ENCODE peak calls at places on chromosome 21, in five cellular contexts. H, C, N, I and J are unnamed samples.

GRCh38 chr21:17802568-17802967 is 16.6 kb downstream of the C21orf91 start:
- DNase-seq in N (no peak), H (no peak), C (no peak), I (no peak), J (no peak)

GRCh38 chr21:21715286-21715969 is 717.2 kb downstream of the NCAM2 start:
- DNase-seq in N (no peak), C (no peak), H (no peak), I (no peak), J (no peak)

GRCh38 chr21:17585875-17586450 is 26.7 kb downstream of the BTG3 start:
- DNase-seq in C (no peak), H (peak; percentile 53), I (peak; percentile 13), N (peak; percentile 38), J (peak; percentile 48)

GRCh38 chr21:40404319-40404906 is 442.5 kb downstream of the DSCAM start:
- DNase-seq in N (no peak), H (no peak), I (no peak), C (no peak), J (no peak)

GRCh38 chr21:31710586-31710985 is 21.3 kb downstream of the SCAF4 start:
- DNase-seq in I (peak; percentile 23), C (no peak), N (no peak), H (no peak), J (no peak)

GRCh38 chr21:31124005-31124404 is 85.7 kb upstream of the KRTAP19-8 start:
- DNase-seq in I (no peak), H (peak; percentile 31), C (no peak), N (no peak), J (peak; percentile 32)

GRCh38 chr21:19237603-19238002 is 834.0 kb upstream of the TMPRSS15 start:
- DNase-seq in C (no peak), I (no peak), N (no peak), H (no peak), J (no peak)

GRCh38 chr21:35172231-35172630 is 123.1 kb upstream of the RUNX1 start:
- DNase-seq in I (no peak), C (no peak), N (no peak), H (no peak), J (no peak)

GRCh38 chr21:41196990-41197389 is 29.0 kb downstream of the BACE2 start:
- DNase-seq in C (no peak), I (no peak), N (no peak), H (no peak), J (no peak)

GRCh38 chr21:40433575-40433974 is 413.4 kb downstream of the DSCAM start:
- DNase-seq in I (no peak), N (no peak), H (no peak), C (no peak), J (no peak)

GRCh38 chr21:31161157-31161556 is 122.9 kb upstream of the KRTAP19-8 start:
- DNase-seq in I (no peak), C (no peak), N (no peak), H (peak; percentile 33), J (no peak)

GRCh38 chr21:42655797-42656770 is 2.7 kb downstream of the PDE9A start:
- DNase-seq in N (peak; percentile 73), H (no peak), I (no peak), C (no peak), J (no peak)

GRCh38 chr21:42656872-42657271 is 3.5 kb downstream of the PDE9A start:
- DNase-seq in C (no peak), I (no peak), H (no peak), N (no peak), J (no peak)

GRCh38 chr21:42654179-42654912 is 925 bp downstream of the PDE9A start:
- DNase-seq in I (no peak), N (no peak), H (peak; percentile 49), C (no peak), J (peak; percentile 18)

GRCh38 chr21:42653492-42654061 is at the start of gene PDE9A:
- DNase-seq in N (no peak), H (peak; percentile 81), C (no peak), I (no peak), J (no peak)

GRCh38 chr21:42654913-42655796 is 1.7 kb downstream of the PDE9A start:
- DNase-seq in C (no peak), N (no peak), H (no peak), I (no peak), J (no peak)
- H3K4me3 ChIP-seq in C (no peak overlapping the region), N (peak overlapping the region; percentile 73), H (peak overlapping the region; percentile 75), I (no peak overlapping the region), J (no peak overlapping the region)

DNA sequence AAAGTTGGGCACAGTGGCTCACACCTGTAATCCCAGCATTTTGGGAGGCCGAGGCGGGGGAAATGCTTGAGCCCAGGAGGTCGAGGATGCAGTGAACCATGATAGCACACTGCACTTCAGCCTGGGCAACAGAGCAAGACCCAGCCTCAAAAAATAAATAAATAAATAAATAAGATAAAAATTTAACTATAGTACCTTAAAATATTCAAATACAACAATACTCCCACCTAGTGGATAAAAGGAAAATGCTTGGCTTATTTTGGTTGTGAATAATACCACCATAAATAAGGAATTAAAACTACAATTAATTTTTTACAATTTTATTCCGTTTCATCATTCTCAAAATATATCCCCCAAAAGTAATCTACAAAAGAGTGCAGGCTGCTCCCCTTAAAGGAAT is 8.1 kb downstream of the PSMG1 start:
- DNase-seq in I (no peak), N (no peak), C (no peak), H (peak; percentile 25), J (no peak)
- TF ChIP-seq CTCF in I (peak; percentile 20), N (peak; percentile 57), C (peak; percentile 15), H (peak; percentile 42), J (peak; percentile 8)

DNA sequence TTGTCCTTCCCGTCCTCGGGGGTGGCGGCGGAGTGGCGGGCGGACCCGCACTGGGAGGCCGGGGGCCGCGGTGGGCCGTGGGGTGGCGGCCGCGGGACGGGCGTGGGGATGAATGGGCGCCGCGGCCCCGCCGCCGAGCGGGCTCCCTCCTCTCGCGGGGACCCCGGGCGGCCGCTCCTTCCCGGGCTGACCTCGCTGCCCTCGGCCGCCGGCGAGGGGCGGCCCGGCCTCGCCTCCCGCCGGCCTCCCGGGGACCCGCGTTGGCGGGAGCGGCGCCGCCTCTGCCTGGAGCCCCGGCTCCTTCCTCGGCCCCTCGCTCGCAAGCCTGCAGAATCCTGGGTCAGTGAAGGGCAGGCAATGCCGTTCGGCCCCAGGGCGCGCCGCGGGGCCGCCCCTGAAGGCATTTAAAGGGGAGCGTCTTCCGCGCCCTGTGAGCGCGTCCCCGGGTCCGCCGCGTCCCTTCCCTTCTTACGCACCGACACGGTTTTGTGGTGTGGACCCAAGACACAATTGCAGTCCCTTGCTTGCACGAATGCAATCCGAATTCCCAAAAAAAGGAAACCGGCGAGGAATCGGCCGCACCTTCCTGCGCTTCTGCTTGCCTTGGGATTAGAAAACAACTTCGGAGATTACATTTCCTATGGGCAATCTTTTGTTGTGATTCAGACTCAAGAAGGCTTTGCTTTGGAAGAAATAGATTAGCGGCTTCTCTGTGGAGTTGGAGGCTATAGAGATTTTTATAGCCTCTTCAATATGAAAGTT is 776 bp downstream of the ITSN1 start:
- DNase-seq in I (no peak), C (no peak), N (no peak), H (peak; percentile 59), J (peak; percentile 47)
- H3K4me3 ChIP-seq in I (peak overlapping the region; percentile 69), C (peak overlapping the region; percentile 62), N (peak overlapping the region; percentile 76), H (peak overlapping the region; percentile 66), J (peak overlapping the region; percentile 72)

GRCh38 chr21:29193907-29194306 is 63.5 kb downstream of the MAP3K7CL start:
- DNase-seq in C (no peak), I (no peak), N (peak; percentile 61), H (no peak), J (no peak)

GRCh38 chr21:29194847-29195246 is 64.4 kb downstream of the MAP3K7CL start:
- DNase-seq in H (no peak), N (peak; percentile 66), C (no peak), I (no peak), J (no peak)

GRCh38 chr21:29196664-29197052 is 66.2 kb downstream of the MAP3K7CL start:
- DNase-seq in N (no peak), C (no peak), H (no peak), I (no peak), J (peak; percentile 42)

GRCh38 chr21:29194342-29194741 is 63.9 kb downstream of the MAP3K7CL start:
- DNase-seq in C (no peak), N (peak; percentile 92), H (no peak), I (no peak), J (no peak)

GRCh38 chr21:29196021-29196663 is 65.7 kb downstream of the MAP3K7CL start:
- DNase-seq in I (no peak), H (no peak), N (peak; percentile 87), C (peak; percentile 80), J (peak; percentile 91)
- TF ChIP-seq CTCF in I (peak; percentile 50), H (peak; percentile 58), N (peak; percentile 49), C (peak; percentile 68), J (peak; percentile 63)

GRCh38 chr21:45769896-45770295 is 126.4 kb downstream of the PCBP3 start:
- DNase-seq in H (no peak), I (no peak), N (no peak), C (no peak), J (no peak)
- H3K4me3 ChIP-seq in H (no peak overlapping the region), I (no peak overlapping the region), N (no peak overlapping the region), C (no peak overlapping the region), J (no peak overlapping the region)

DNA sequence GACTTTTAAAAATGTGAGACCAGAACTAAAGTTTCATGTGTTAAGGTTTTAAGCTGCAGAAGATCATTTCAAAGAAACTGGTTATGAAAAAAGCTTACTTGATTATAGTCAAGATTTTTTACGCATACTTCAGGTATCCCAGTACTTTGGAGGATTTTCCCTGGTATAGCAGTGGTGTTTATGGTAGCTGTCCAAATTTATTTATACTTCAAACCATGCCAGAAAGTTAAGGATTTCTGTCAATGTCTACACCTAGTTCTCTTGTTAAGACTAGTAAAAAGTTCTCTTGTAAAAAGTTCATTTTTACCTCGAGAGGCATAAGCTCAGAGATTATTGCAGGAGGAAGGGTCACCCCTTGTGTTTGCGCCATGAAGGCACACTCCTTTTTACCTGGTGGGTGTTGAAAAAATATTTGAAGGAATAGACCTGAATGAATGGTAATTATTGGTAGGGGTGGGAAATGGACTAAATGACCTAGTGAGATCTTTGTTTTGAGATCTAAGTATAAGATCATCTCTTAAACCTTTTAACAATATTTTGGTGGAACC is 2.8 kb downstream of the DYRK1A start:
- DNase-seq in I (no peak), H (no peak), C (no peak), N (no peak), J (no peak)
- TF ChIP-seq CTCF in I (no peak), H (no peak), C (no peak), N (no peak), J (no peak)

GRCh38 chr21:38496224-38496623 is 2.1 kb downstream of the ERG start:
- DNase-seq in N (no peak), I (no peak), H (no peak), C (no peak), J (no peak)
- H3K4me3 ChIP-seq in N (no peak overlapping the region), I (no peak overlapping the region), H (no peak overlapping the region), C (no peak overlapping the region), J (no peak overlapping the region)

DNA sequence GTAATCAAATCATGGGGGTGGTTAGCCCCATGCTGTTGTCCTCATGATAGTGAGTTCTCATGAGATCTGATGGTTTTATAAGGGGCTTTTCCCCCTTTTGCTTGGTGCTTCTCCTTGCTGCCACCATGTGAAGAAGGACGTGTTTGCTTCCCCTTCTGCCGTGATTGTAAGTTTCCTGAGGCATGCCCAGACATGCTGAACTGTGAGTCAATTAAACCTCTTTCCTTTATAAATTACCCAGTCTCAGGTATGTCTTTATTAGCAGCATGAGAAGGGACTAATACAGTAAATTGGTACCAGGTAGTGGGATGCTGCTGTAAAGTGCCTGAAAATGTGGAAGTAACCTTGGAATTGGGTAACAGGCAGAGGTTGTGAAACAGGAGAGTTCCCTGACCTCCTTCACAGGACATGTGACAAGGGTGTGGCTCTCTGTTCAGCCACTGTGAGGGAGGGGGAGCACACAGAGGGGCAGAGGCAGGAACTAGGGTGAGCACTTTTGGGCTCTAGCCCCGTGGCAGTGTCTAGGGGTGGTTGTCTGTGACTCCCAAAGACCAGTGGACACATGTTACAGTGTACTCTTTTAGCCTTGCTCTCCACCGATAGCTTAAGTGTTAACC is 105.3 kb downstream of the BACH1 start:
- DNase-seq in H (no peak), I (no peak), N (no peak), C (no peak), J (no peak)
- TF ChIP-seq CTCF in H (no peak), I (no peak), N (no peak), C (no peak), J (no peak)